ENCODE peak calls at places on chromosomes 3 and 15, in six cellular contexts. O is transverse colon, W is NB4, C is heart left ventricle, V is esophagus squamous epithelium, B is gastrocnemius medialis. R is an unnamed sample.

GRCh38 chr3:110198717-110199587 is 861.6 kb upstream of the DPPA4 start:
- DNase-seq in V (no peak), W (no peak), C (no peak), B (no peak), O (no peak), R (no peak)

GRCh38 chr15:72182673-72183072 is 14.9 kb downstream of the GRAMD2A start:
- DNase-seq in O (no peak), W (peak), B (no peak), C (no peak), V (no peak), R (no peak)

GRCh38 chr15:37135225-37135624 is 34.9 kb upstream of the MEIS2 start:
- DNase-seq in W (peak), B (no peak), C (no peak), V (no peak), O (no peak), R (no peak)

GRCh38 chr3:45124379-45124778 is 21.8 kb downstream of the CDCP1 start:
- DNase-seq in V (no peak), W (no peak), B (peak), O (no peak), C (no peak), R (no peak)

GRCh38 chr3:99114565-99115291 is 213.2 kb upstream of the DCBLD2 start:
- DNase-seq in W (peak), B (no peak), O (no peak), V (no peak), C (no peak), R (no peak)

GRCh38 chr15:47326506-47326905 is 390.8 kb upstream of the SEMA6D start:
- DNase-seq in B (no peak), W (no peak), C (no peak), O (no peak), V (no peak), R (no peak)

GRCh38 chr15:76988874-76989780 is 5.8 kb upstream of the PSTPIP1 start:
- DNase-seq in C (peak), V (no peak), W (peak), B (no peak), O (no peak), R (no peak)

GRCh38 chr3:122864498-122864897 is 69.6 kb downstream of the SLC49A4 start:
- DNase-seq in V (no peak), O (no peak), C (no peak), B (no peak), W (peak), R (no peak)

GRCh38 chr3:194422188-194422587 is 23.1 kb upstream of the GP5 start:
- DNase-seq in C (no peak), W (no peak), B (no peak), V (no peak), O (no peak), R (no peak)

GRCh38 chr3:181782306-181782924 is 70.7 kb downstream of the SOX2 start:
- DNase-seq in C (no peak), B (no peak), O (no peak), V (no peak), W (no peak), R (no peak)

GRCh38 chr15:69474291-69474690 is 21.7 kb downstream of the RPLP1 start:
- DNase-seq in W (no peak), O (no peak), B (no peak), C (no peak), V (no peak), R (no peak)

GRCh38 chr15:62896380-62896866 is 146.1 kb upstream of the TPM1 start:
- DNase-seq in W (no peak), O (no peak), V (no peak), C (no peak), B (no peak), R (no peak)

GRCh38 chr15:90200534-90201139 is 493 bp upstream of the SEMA4B start:
- DNase-seq in B (no peak), O (no peak), W (no peak), C (no peak), V (no peak), R (no peak)

GRCh38 chr15:77579498-77580188 is 53.1 kb downstream of the LINGO1 start:
- DNase-seq in C (no peak), V (no peak), B (no peak), W (no peak), O (no peak), R (no peak)

GRCh38 chr3:17342126-17342525 is 400.3 kb downstream of the TBC1D5 start:
- DNase-seq in C (no peak), W (peak), O (no peak), V (no peak), B (no peak), R (no peak)

GRCh38 chr3:8903191-8903590 is 60.1 kb downstream of the RAD18 start:
- DNase-seq in V (no peak), W (no peak), C (no peak), B (no peak), O (no peak), R (no peak)

GRCh38 chr15:62360286-62360685 is 195.2 kb upstream of the C2CD4B start:
- DNase-seq in W (no peak), B (no peak), C (no peak), O (no peak), V (no peak), R (peak)

GRCh38 chr3:23740517-23741402 is 65.0 kb upstream of the UBE2E1 start:
- DNase-seq in C (no peak), V (no peak), W (peak), B (peak), O (peak), R (peak)

GRCh38 chr15:92809880-92810361 is 90.2 kb upstream of the CHD2 start:
- DNase-seq in W (peak), C (peak), O (peak), B (no peak), V (no peak), R (peak)

GRCh38 chr3:122996038-122996580 is 31.5 kb downstream of the SEMA5B start:
- DNase-seq in V (no peak), W (no peak), C (no peak), O (no peak), B (no peak), R (peak)

GRCh38 chr15:57203906-57204305 is 172.4 kb upstream of the CGNL1 start:
- DNase-seq in C (no peak), B (no peak), O (no peak), V (no peak), W (no peak), R (no peak)

GRCh38 chr3:34483290-34483887 is 685.0 kb downstream of the PDCD6IP start:
- DNase-seq in B (no peak), V (no peak), C (no peak), W (no peak), O (no peak), R (no peak)

GRCh38 chr3:151460240-151460639 is 621 bp downstream of the IGSF10 start:
- DNase-seq in V (no peak), C (no peak), W (no peak), B (no peak), O (no peak), R (no peak)

GRCh38 chr3:108524547-108524946 is 14.2 kb upstream of the MYH15 start:
- DNase-seq in C (no peak), V (no peak), O (no peak), W (no peak), B (no peak), R (no peak)

GRCh38 chr3:73490453-73491311 is 134.1 kb downstream of the PDZRN3 start:
- DNase-seq in W (no peak), B (no peak), V (no peak), O (no peak), C (peak), R (peak)

GRCh38 chr3:64355473-64355872 is 130.2 kb upstream of the PRICKLE2 start:
- DNase-seq in V (no peak), W (no peak), O (no peak), C (peak), B (no peak), R (no peak)

GRCh38 chr3:78951546-78951945 is 816.3 kb downstream of the ROBO1 start:
- DNase-seq in V (no peak), O (no peak), W (no peak), C (no peak), B (no peak), R (no peak)
- TF ChIP-seq POLR2A in V (no peak), O (no peak), W (no peak), C (no peak), B (no peak), R (no peak)

GRCh38 chr3:138640537-138640936 is 32.0 kb downstream of the FAIM start:
- DNase-seq in V (no peak), B (no peak), O (no peak), C (no peak), W (no peak), R (no peak)

GRCh38 chr3:138642927-138643253 is 34.3 kb downstream of the FAIM start:
- DNase-seq in B (no peak), V (no peak), O (no peak), W (no peak), C (no peak), R (no peak)

GRCh38 chr3:138638641-138639040 is 30.1 kb downstream of the FAIM start:
- DNase-seq in C (no peak), B (no peak), O (no peak), W (no peak), V (no peak), R (no peak)

GRCh38 chr3:138646008-138646407 is 37.4 kb downstream of the FAIM start:
- DNase-seq in V (no peak), C (no peak), W (no peak), B (no peak), O (no peak), R (no peak)

GRCh38 chr3:138642226-138642926 is 33.8 kb downstream of the FAIM start:
- DNase-seq in C (no peak), B (no peak), O (no peak), W (no peak), V (no peak), R (no peak)
- TF ChIP-seq POLR2A in C (no peak), B (no peak), O (no peak), W (no peak), V (no peak), R (no peak)

GRCh38 chr3:52495096-52495495 is at the start of gene STAB1:
- DNase-seq in W (peak), C (peak), O (no peak), V (no peak), B (peak), R (no peak)
- TF ChIP-seq POLR2A in W (no peak), C (no peak), O (peak), V (no peak), B (no peak), R (no peak)

GRCh38 chr3:185657211-185657610 is 71.1 kb downstream of the SENP2 start:
- DNase-seq in C (no peak), O (no peak), V (no peak), W (no peak), B (no peak), R (no peak)

GRCh38 chr3:185657691-185658503 is 71.8 kb downstream of the SENP2 start:
- DNase-seq in C (no peak), V (no peak), O (no peak), B (no peak), W (no peak), R (no peak)

GRCh38 chr3:185654758-185655145 is 68.7 kb downstream of the SENP2 start:
- DNase-seq in O (no peak), B (no peak), V (no peak), C (no peak), W (no peak), R (no peak)

GRCh38 chr3:185655426-185656320 is 69.6 kb downstream of the SENP2 start:
- DNase-seq in B (no peak), V (no peak), W (no peak), C (no peak), O (no peak), R (no peak)

DNA sequence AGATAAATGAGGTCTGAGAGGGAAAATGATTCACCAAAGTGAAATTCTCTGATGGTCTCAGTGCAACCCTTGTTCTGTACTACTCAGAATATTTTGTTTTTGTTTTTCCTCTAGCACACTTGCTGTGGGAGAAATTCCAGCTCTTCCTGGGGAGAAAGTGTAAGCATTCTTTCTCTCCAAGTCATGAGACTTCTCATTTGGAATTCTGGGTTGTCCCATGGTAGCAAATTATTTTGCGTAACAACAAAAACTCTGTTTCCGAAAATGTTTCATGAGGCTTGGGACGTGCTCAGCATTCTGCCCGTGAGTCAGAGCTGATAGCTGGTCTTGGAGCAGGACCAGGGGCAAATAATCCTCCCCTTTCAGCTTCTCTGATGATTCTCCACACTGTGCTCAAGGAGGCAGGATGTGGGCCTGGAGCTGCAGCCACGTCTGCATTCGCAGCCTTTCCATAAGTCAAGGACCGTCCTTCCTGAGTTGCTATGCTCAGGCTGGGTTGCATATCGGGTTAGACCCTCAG is 70.3 kb downstream of the SENP2 start:
- DNase-seq in B (peak), C (no peak), V (no peak), W (no peak), O (peak), R (no peak)
- TF ChIP-seq POLR2A in B (peak), C (no peak), V (no peak), W (no peak), O (peak), R (no peak)

GRCh38 chr3:53175613-53176537 is 14.9 kb downstream of the PRKCD start:
- DNase-seq in B (no peak), C (no peak), W (no peak), V (no peak), O (no peak), R (no peak)
- TF ChIP-seq POLR2A in B (no peak), C (no peak), W (no peak), V (no peak), O (no peak), R (no peak)

GRCh38 chr15:82535566-82536408 is 4.5 kb downstream of the RPS17 start:
- DNase-seq in O (no peak), V (no peak), B (no peak), W (peak), C (no peak), R (no peak)
- TF ChIP-seq POLR2A in O (no peak), V (no peak), B (no peak), W (no peak), C (no peak), R (no peak)

GRCh38 chr3:69417541-69418078 is 31.7 kb upstream of the FRMD4B start:
- DNase-seq in B (no peak), C (no peak), W (no peak), V (no peak), O (no peak), R (no peak)
- TF ChIP-seq POLR2A in B (no peak), C (no peak), W (no peak), V (no peak), O (no peak), R (no peak)